ENCODE peak calls at places on chromosomes 4 and X, in nine cellular contexts. Z is neural progenitor cell, M is AG10803, K is foreskin fibroblast, U is ovary, O is mammary epithelial cell, C is hepatocyte, Y is ascending aorta, Q is AG04449. E is an unnamed sample.

GRCh38 chrX:7261672-7262332 is 113.8 kb upstream of the PUDP start:
- DNase-seq in Z (no peak), M (no peak), K (no peak), U (no peak), O (no peak), C (no peak), Y (no peak), Q (no peak), E (no peak)

GRCh38 chr4:12966741-12967140 is 517.4 kb downstream of the RAB28 start:
- DNase-seq in Z (no peak), M (no peak), K (no peak), U (no peak), O (no peak), C (no peak), Y (no peak), Q (no peak), E (no peak)

GRCh38 chr4:128440923-128441322 is 153.3 kb upstream of the PGRMC2 start:
- DNase-seq in Z (no peak), M (no peak), K (no peak), U (no peak), O (no peak), C (no peak), Y (no peak), Q (no peak), E (no peak)

GRCh38 chrX:15493118-15494082 is at the start of gene PIR:
- DNase-seq in Z (peak), M (peak), K (peak), U (peak), O (peak), C (peak), Y (peak), Q (no peak), E (peak)

GRCh38 chr4:148834804-148835598 is 392.8 kb upstream of the NR3C2 start:
- DNase-seq in Z (no peak), M (peak), K (peak), U (no peak), O (peak), C (peak), Y (no peak), Q (no peak), E (peak)

GRCh38 chr4:95693594-95693993 is 144.8 kb upstream of the UNC5C start:
- DNase-seq in Z (peak), M (no peak), K (no peak), U (no peak), O (peak), C (no peak), Y (no peak), Q (no peak), E (peak)

GRCh38 chr4:156829194-156829593 is 142.4 kb downstream of the PDGFC start:
- DNase-seq in Z (no peak), M (peak), K (no peak), U (no peak), O (peak), C (no peak), Y (peak), Q (no peak), E (peak)

GRCh38 chr4:124641715-124642380 is 70.7 kb downstream of the ANKRD50 start:
- DNase-seq in Z (no peak), M (peak), K (peak), U (no peak), O (peak), C (no peak), Y (no peak), Q (peak), E (peak)

GRCh38 chr4:84167579-84167978 is 331.5 kb downstream of the NKX6-1 start:
- DNase-seq in Z (peak), M (no peak), K (no peak), U (no peak), O (no peak), C (peak), Y (no peak), Q (no peak), E (no peak)

GRCh38 chr4:22483551-22483981 is 32.3 kb downstream of the ADGRA3 start:
- DNase-seq in Z (no peak), M (peak), K (peak), U (no peak), O (peak), C (no peak), Y (no peak), Q (peak), E (peak)

GRCh38 chrX:92232182-92232581 is 453.0 kb downstream of the PCDH11X start:
- DNase-seq in Z (peak), M (no peak), K (no peak), U (no peak), O (no peak), C (peak), Y (no peak), Q (no peak), E (no peak)

GRCh38 chr4:108210989-108211725 is 42.4 kb upstream of the LEF1 start:
- DNase-seq in Z (no peak), M (no peak), K (peak), U (no peak), O (peak), C (no peak), Y (no peak), Q (no peak), E (no peak)

GRCh38 chr4:90328558-90328957 is 201.4 kb downstream of the CCSER1 start:
- DNase-seq in Z (peak), M (peak), K (peak), U (no peak), O (peak), C (peak), Y (no peak), Q (no peak), E (no peak)

GRCh38 chrX:48897157-48897620 is 379 bp downstream of the TIMM17B start:
- DNase-seq in Z (peak), M (peak), K (peak), U (peak), O (peak), C (peak), Y (peak), Q (no peak), E (peak)

GRCh38 chr4:26899991-26900390 is 39.4 kb downstream of the STIM2 start:
- DNase-seq in Z (no peak), M (no peak), K (no peak), U (no peak), O (no peak), C (peak), Y (no peak), Q (no peak), E (no peak)

GRCh38 chrX:43386872-43387271 is 269.2 kb upstream of the MAOA start:
- DNase-seq in Z (no peak), M (no peak), K (no peak), U (no peak), O (peak), C (no peak), Y (no peak), Q (no peak), E (no peak)

GRCh38 chr4:147590249-147590920 is 26.8 kb upstream of the TMEM184C start:
- DNase-seq in Z (peak), M (peak), K (peak), U (peak), O (peak), C (peak), Y (peak), Q (no peak), E (peak)

GRCh38 chr4:133129237-133129636 is 19.9 kb upstream of the PCDH10 start:
- DNase-seq in Z (no peak), M (no peak), K (no peak), U (no peak), O (no peak), C (no peak), Y (no peak), Q (no peak), E (no peak)

GRCh38 chrX:101417981-101418841 is 10.2 kb downstream of the HNRNPH2 start:
- DNase-seq in Z (peak), M (peak), K (no peak), U (peak), O (no peak), C (peak), Y (peak), Q (no peak), E (peak)

GRCh38 chr4:127868196-127868595 is 12.5 kb upstream of the PLK4 start:
- DNase-seq in Z (no peak), M (no peak), K (no peak), U (no peak), O (no peak), C (no peak), Y (no peak), Q (no peak), E (peak)

GRCh38 chrX:1378306-1378758 is 13.6 kb downstream of the SLC25A6 start:
- DNase-seq in Z (no peak), M (no peak), K (no peak), U (peak), O (no peak), C (no peak), Y (peak), Q (no peak), E (no peak)

GRCh38 chr4:95640337-95640736 is 91.6 kb upstream of the UNC5C start:
- DNase-seq in Z (no peak), M (no peak), K (no peak), U (no peak), O (no peak), C (no peak), Y (no peak), Q (no peak), E (no peak)

GRCh38 chr4:4412661-4413372 is 25.9 kb downstream of the NSG1 start:
- DNase-seq in Z (no peak), M (no peak), K (no peak), U (peak), O (no peak), C (no peak), Y (no peak), Q (no peak), E (no peak)

GRCh38 chrX:39726810-39727209 is 370.9 kb downstream of the BCOR start:
- DNase-seq in Z (no peak), M (peak), K (no peak), U (peak), O (peak), C (no peak), Y (peak), Q (no peak), E (peak)

GRCh38 chrX:39729834-39730670 is 367.7 kb downstream of the BCOR start:
- DNase-seq in Z (peak), M (no peak), K (no peak), U (no peak), O (no peak), C (peak), Y (peak), Q (no peak), E (no peak)

GRCh38 chrX:39730671-39731389 is 366.9 kb downstream of the BCOR start:
- DNase-seq in Z (peak), M (peak), K (peak), U (peak), O (peak), C (peak), Y (peak), Q (peak), E (peak)

GRCh38 chrX:39728025-39728424 is 369.7 kb downstream of the BCOR start:
- DNase-seq in Z (no peak), M (peak), K (no peak), U (no peak), O (no peak), C (peak), Y (peak), Q (no peak), E (peak)

DNA sequence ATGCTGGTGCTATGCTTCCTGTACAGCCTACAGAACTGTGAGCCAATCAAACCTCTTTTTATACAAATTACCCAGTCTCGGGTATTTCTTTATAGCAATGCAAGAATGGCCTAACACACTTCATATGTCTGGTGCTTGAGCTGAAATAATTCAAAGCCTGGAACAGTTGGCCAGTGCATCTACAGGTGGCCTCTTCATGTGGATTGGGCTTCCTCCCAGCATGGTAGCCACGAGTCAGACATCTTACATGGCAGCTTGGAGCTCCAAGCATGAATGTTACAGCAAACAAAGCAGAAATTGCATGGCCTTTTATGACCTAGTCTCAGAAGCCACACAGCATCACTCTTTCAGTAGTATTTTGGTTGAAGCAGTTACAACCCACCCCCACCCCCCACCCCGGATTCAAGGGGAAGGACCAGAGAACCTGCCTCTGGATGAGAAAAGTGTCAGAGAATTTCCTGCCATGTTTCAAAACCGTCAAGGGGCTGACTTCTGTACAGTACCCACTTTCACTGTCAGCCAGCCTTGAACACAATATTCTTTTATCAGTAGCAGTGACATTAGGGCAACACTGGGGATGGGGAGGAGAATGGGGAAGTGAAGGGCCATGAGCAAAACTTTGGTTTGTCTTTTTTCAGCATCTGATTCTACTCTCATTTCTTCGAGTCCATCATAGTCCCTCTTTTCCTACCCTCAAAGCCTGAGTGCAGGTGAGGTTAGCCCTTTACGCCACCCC is 368.7 kb downstream of the BCOR start:
- DNase-seq in Z (no peak), M (no peak), K (no peak), U (no peak), O (no peak), C (no peak), Y (peak), Q (no peak), E (no peak)
- TF ChIP-seq CTCF in Z (no peak), M (no peak), K (no peak), U (no peak), O (no peak), C (no peak), Y (no peak), Q (no peak), E (no peak)

GRCh38 chrX:10233173-10233572 is 76.4 kb downstream of the CLCN4 start:
- DNase-seq in Z (no peak), M (peak), K (no peak), U (no peak), O (no peak), C (no peak), Y (no peak), Q (no peak), E (peak)

GRCh38 chrX:10233696-10234095 is 76.9 kb downstream of the CLCN4 start:
- DNase-seq in Z (no peak), M (peak), K (no peak), U (no peak), O (no peak), C (no peak), Y (no peak), Q (no peak), E (peak)

GRCh38 chrX:10237255-10237654 is 80.5 kb downstream of the CLCN4 start:
- DNase-seq in Z (no peak), M (no peak), K (no peak), U (no peak), O (no peak), C (no peak), Y (no peak), Q (no peak), E (no peak)

GRCh38 chrX:10239611-10240064 is 82.9 kb downstream of the CLCN4 start:
- DNase-seq in Z (no peak), M (peak), K (peak), U (no peak), O (peak), C (no peak), Y (no peak), Q (no peak), E (peak)

GRCh38 chrX:10235851-10236250 is 79.1 kb downstream of the CLCN4 start:
- DNase-seq in Z (no peak), M (peak), K (peak), U (no peak), O (no peak), C (no peak), Y (no peak), Q (peak), E (peak)
- H3K4me3 ChIP-seq in Z (no peak), M (no peak), K (no peak), U (no peak), O (no peak), C (no peak), Y (no peak), Q (no peak), E (no peak)

DNA sequence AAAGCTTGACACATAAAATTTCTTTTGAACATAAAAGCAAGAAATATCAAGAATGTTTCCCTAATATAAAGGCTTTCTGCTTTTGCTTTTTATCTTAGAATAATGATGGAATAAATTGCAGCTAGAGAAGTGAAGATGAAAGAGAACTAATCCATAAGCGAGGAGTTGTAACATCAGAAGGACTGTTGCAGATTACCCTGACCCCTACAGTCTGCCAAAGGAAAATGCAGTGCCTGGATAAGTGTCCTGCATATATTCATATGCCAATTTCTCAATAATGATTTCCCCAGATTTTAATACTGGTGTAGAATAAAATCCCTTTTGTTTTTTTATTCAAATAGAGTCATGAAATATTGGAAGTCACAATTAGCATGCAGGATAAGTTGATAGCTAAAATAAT is 115.9 kb downstream of the MAGEC2 start:
- DNase-seq in Z (no peak), M (peak), K (no peak), U (no peak), O (no peak), C (peak), Y (no peak), Q (no peak), E (peak)
- TF ChIP-seq CTCF in Z (peak), M (no peak), K (no peak), U (no peak), O (no peak), C (peak), Y (peak), Q (no peak), E (peak)

GRCh38 chr4:135144498-135144897 is 942.9 kb upstream of the PABPC4L start:
- DNase-seq in Z (no peak), M (no peak), K (no peak), U (no peak), O (no peak), C (no peak), Y (no peak), Q (no peak), E (no peak)
- H3K4me3 ChIP-seq in Z (no peak), M (no peak), K (no peak), U (no peak), O (no peak), C (no peak), Y (no peak), Q (no peak), E (no peak)

GRCh38 chrX:113741744-113742143 is 842.1 kb upstream of the HTR2C start:
- DNase-seq in Z (peak), M (peak), K (peak), U (no peak), O (peak), C (peak), Y (no peak), Q (no peak), E (peak)

GRCh38 chrX:113747274-113747973 is 836.5 kb upstream of the HTR2C start:
- DNase-seq in Z (no peak), M (no peak), K (no peak), U (no peak), O (no peak), C (no peak), Y (no peak), Q (no peak), E (no peak)

DNA sequence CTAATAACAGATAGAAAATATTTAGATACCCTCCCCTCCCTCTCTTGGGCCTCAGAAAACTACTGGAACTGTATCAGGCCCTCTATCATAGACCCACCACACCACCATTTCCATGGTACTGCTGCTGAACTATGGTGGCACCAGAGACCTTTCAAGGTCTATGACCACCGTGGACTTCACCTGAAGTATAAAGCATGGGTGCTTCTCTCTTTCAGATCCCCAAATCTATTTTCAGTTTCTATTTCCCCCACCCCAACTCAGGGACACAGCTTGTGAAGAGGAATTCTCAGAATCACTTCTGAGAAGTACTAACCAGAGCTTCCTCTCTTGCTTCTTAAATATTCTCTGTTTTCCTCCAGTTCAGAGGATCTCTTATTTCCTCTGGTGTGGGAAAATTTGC is 840.8 kb upstream of the HTR2C start:
- DNase-seq in Z (no peak), M (no peak), K (no peak), U (no peak), O (no peak), C (no peak), Y (no peak), Q (no peak), E (no peak)
- TF ChIP-seq CTCF in Z (no peak), M (no peak), K (no peak), U (no peak), O (no peak), C (no peak), Y (no peak), Q (no peak), E (no peak)

GRCh38 chrX:51292421-51292820 is 40.2 kb upstream of the NUDT10 start:
- DNase-seq in Z (no peak), M (no peak), K (no peak), U (peak), O (no peak), C (no peak), Y (no peak), Q (no peak), E (no peak)
- H3K4me3 ChIP-seq in Z (no peak), M (no peak), K (no peak), U (no peak), O (no peak), C (no peak), Y (no peak), Q (no peak), E (no peak)